ENCODE peak calls at places on chromosomes 4 and X, in seven cellular contexts. V is upper lobe of left lung, Q is adrenal gland, K is stomach, D is GM23338, L is right lobe of liver, F is fibroblast of lung. I is an unnamed sample.

GRCh38 chr4:47120783-47121182 is 89.4 kb downstream of the GABRB1 start:
- DNase-seq in D (no peak), K (no peak), F (no peak), Q (no peak), V (no peak), L (no peak), I (no peak)

GRCh38 chr4:168600796-168601583 is 104.1 kb downstream of the PALLD start:
- DNase-seq in F (no peak), V (no peak), Q (no peak), L (no peak), D (no peak), K (no peak), I (no peak)

GRCh38 chr4:174222266-174222872 is 61.1 kb downstream of the FBXO8 start:
- DNase-seq in V (no peak), L (no peak), K (no peak), F (peak), D (peak), Q (no peak), I (no peak)

GRCh38 chrX:43655151-43655676 is 885 bp upstream of the MAOA start:
- DNase-seq in V (peak), D (peak), Q (peak), L (no peak), F (peak), K (peak), I (peak)

GRCh38 chrX:110418220-110418856 is 59.7 kb downstream of the RTL9 start:
- DNase-seq in D (peak), Q (peak), F (peak), V (peak), K (peak), L (no peak), I (no peak)

GRCh38 chr4:76582074-76582816 is 147.2 kb downstream of the SHROOM3 start:
- DNase-seq in Q (no peak), D (no peak), F (no peak), L (no peak), K (no peak), V (no peak), I (no peak)

GRCh38 chr4:2689825-2690700 is 66.1 kb downstream of the TNIP2 start:
- DNase-seq in V (no peak), K (no peak), L (no peak), F (peak), D (no peak), Q (peak), I (no peak)

GRCh38 chrX:96763608-96764007 is 79.0 kb downstream of the DIAPH2 start:
- DNase-seq in V (no peak), L (no peak), F (no peak), Q (no peak), D (no peak), K (no peak), I (no peak)

GRCh38 chr4:115515379-115516171 is 402.2 kb upstream of the NDST4 start:
- DNase-seq in V (no peak), L (no peak), Q (no peak), F (no peak), D (no peak), K (no peak), I (no peak)

GRCh38 chrX:40055495-40055894 is 42.3 kb downstream of the BCOR start:
- DNase-seq in V (no peak), D (no peak), K (no peak), Q (no peak), F (peak), L (no peak), I (no peak)

GRCh38 chr4:86999244-86999643 is 64.4 kb downstream of the AFF1 start:
- DNase-seq in L (no peak), V (no peak), K (no peak), F (no peak), Q (no peak), D (no peak), I (no peak)

GRCh38 chrX:154661200-154661599 is 7.8 kb upstream of the CTAG2 start:
- DNase-seq in K (no peak), D (no peak), Q (no peak), F (no peak), V (no peak), L (no peak), I (no peak)

GRCh38 chrX:47502591-47503222 is 19.7 kb upstream of the ZNF41 start:
- DNase-seq in K (no peak), L (no peak), D (no peak), F (peak), Q (no peak), V (no peak), I (no peak)

GRCh38 chr4:123415977-123416376 is 19.4 kb downstream of the SPRY1 start:
- DNase-seq in Q (no peak), D (no peak), V (peak), K (no peak), L (no peak), F (peak), I (no peak)

GRCh38 chr4:161929966-161930365 is 233.8 kb downstream of the FSTL5 start:
- DNase-seq in V (no peak), K (no peak), L (no peak), Q (no peak), D (peak), F (peak), I (no peak)

GRCh38 chr4:128604840-128605239 is 204.7 kb upstream of the JADE1 start:
- DNase-seq in V (no peak), Q (no peak), D (no peak), K (no peak), L (no peak), F (peak), I (no peak)

GRCh38 chrX:72714471-72714916 is 388 bp upstream of the PHKA1 start:
- DNase-seq in D (peak), Q (peak), F (peak), V (peak), L (peak), K (peak), I (peak)

GRCh38 chr4:71251266-71251665 is 87.6 kb upstream of the SLC4A4 start:
- DNase-seq in V (no peak), F (peak), D (no peak), Q (no peak), K (no peak), L (no peak), I (no peak)

GRCh38 chr4:19880205-19880604 is 371.5 kb upstream of the SLIT2 start:
- DNase-seq in F (no peak), V (no peak), D (no peak), Q (no peak), L (no peak), K (no peak), I (no peak)

GRCh38 chrX:153646620-153647373 is at the start of gene DUSP9:
- DNase-seq in F (peak), L (peak), D (peak), Q (peak), V (peak), K (peak), I (no peak)

GRCh38 chr4:22170353-22170752 is 221.8 kb upstream of the KCNIP4 start:
- DNase-seq in V (no peak), K (no peak), L (no peak), D (no peak), F (peak), Q (no peak), I (no peak)

GRCh38 chr4:1417522-1418390 is 11.5 kb upstream of the NKX1-1 start:
- DNase-seq in K (peak), L (no peak), V (peak), Q (no peak), F (no peak), D (no peak), I (no peak)

GRCh38 chr4:52996261-52997131 is 134.4 kb downstream of the RASL11B start:
- DNase-seq in Q (peak), L (no peak), K (no peak), F (peak), V (no peak), D (no peak), I (no peak)

GRCh38 chr4:100348472-100348871 is 158.2 kb upstream of the DDIT4L start:
- DNase-seq in V (no peak), K (no peak), F (peak), Q (no peak), D (no peak), L (no peak), I (no peak)

GRCh38 chr4:113555868-113556267 is 205.7 kb downstream of the CAMK2D start:
- DNase-seq in V (peak), L (no peak), F (no peak), Q (no peak), K (no peak), D (no peak), I (no peak)

GRCh38 chr4:112214397-112215264 is 17.0 kb upstream of the AP1AR start:
- DNase-seq in K (no peak), Q (no peak), F (peak), D (peak), L (no peak), V (no peak), I (no peak)

GRCh38 chr4:148776944-148777343 is 334.7 kb upstream of the NR3C2 start:
- DNase-seq in K (no peak), Q (no peak), F (peak), L (no peak), V (no peak), D (peak), I (no peak)

GRCh38 chr4:184643726-184644125 is 5.5 kb downstream of the CASP3 start:
- DNase-seq in F (no peak), Q (no peak), D (no peak), L (no peak), V (no peak), K (no peak), I (no peak)

GRCh38 chr4:184647391-184648101 is 1.7 kb downstream of the CASP3 start:
- DNase-seq in F (peak), Q (no peak), L (no peak), V (no peak), D (peak), K (no peak), I (no peak)

GRCh38 chr4:184644553-184645307 is 4.5 kb downstream of the CASP3 start:
- DNase-seq in F (peak), D (peak), K (no peak), Q (no peak), L (no peak), V (no peak), I (no peak)

GRCh38 chr4:184648220-184649025 is 824 bp downstream of the CASP3 start:
- DNase-seq in Q (peak), V (peak), D (peak), L (peak), K (peak), F (peak), I (peak)

GRCh38 chr4:184645904-184646610 is 3.2 kb downstream of the CASP3 start:
- DNase-seq in Q (no peak), D (no peak), F (no peak), K (no peak), L (no peak), V (no peak), I (no peak)
- H3K27ac ChIP-seq in Q (peak), D (no peak), F (no peak), K (no peak), L (peak), V (peak), I (no peak)

GRCh38 chr4:153592090-153592489 is 92.0 kb upstream of the TLR2 start:
- DNase-seq in F (no peak), Q (no peak), L (no peak), D (no peak), K (no peak), V (no peak), I (no peak)
- H3K27ac ChIP-seq in F (no peak), Q (no peak), L (no peak), D (no peak), K (no peak), V (no peak), I (no peak)

GRCh38 chr4:187992971-187993370 is 2.6 kb upstream of the ZFP42 start:
- DNase-seq in D (peak), F (no peak), Q (no peak), K (no peak), L (no peak), V (no peak), I (no peak)
- H3K27ac ChIP-seq in D (peak), F (no peak), Q (no peak), K (no peak), L (no peak), V (no peak), I (no peak)

GRCh38 chr4:6829077-6829476 is 46.5 kb downstream of the KIAA0232 start:
- DNase-seq in V (no peak), Q (no peak), D (no peak), F (no peak), K (no peak), L (no peak), I (no peak)
- H3K27ac ChIP-seq in V (no peak), Q (no peak), D (no peak), F (no peak), K (no peak), L (no peak), I (no peak)

GRCh38 chr4:8248091-8248490 is 21.5 kb upstream of the HTRA3 start:
- DNase-seq in L (no peak), F (no peak), D (no peak), Q (no peak), K (no peak), V (no peak), I (no peak)
- H3K27ac ChIP-seq in L (peak), F (no peak), D (no peak), Q (peak), K (peak), V (peak), I (peak)

GRCh38 chr4:144650311-144650820 is 4.4 kb downstream of the HHIP start:
- DNase-seq in D (peak), V (no peak), K (no peak), L (no peak), F (no peak), Q (no peak), I (no peak)

GRCh38 chr4:144648042-144648441 is 2.1 kb downstream of the HHIP start:
- DNase-seq in Q (no peak), K (no peak), F (no peak), V (no peak), D (peak), L (no peak), I (no peak)

GRCh38 chr4:144646523-144647094 is 653 bp downstream of the HHIP start:
- DNase-seq in Q (peak), K (no peak), D (peak), V (no peak), L (no peak), F (peak), I (no peak)

GRCh38 chr4:144647095-144647959 is 1.4 kb downstream of the HHIP start:
- DNase-seq in V (no peak), L (no peak), F (peak), K (no peak), D (peak), Q (no peak), I (no peak)

DNA sequence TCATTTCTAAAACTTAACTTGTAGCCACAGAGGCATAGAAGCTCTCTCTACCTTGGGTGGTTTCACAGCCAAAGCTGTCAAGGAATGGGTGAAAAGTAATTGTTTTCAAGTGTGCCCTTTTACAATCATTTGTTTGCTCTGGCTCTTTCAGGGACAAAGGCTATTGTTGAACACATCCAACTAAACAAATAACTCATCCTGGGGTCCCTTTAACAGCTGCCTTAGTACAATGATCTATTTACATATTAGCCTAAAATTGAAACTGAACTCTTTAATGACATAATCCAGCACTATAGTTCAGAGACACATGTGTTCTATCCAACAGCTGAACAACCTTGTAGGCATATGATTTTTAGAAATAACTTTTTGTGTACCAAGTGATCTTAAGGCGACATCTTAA is 3.7 kb downstream of the HHIP start:
- DNase-seq in L (no peak), K (no peak), F (no peak), V (no peak), D (peak), Q (no peak), I (no peak)
- H3K27ac ChIP-seq in L (no peak), K (no peak), F (no peak), V (no peak), D (no peak), Q (no peak), I (no peak)

I was measured in breast epithelium.